ENCODE peak calls at places on chromosomes 16 and 17, in four cellular contexts. One of them, this sample, is unnamed.

GRCh38 chr17:17305282-17305801 is 2.2 kb downstream of the NT5M start:
- DNase-seq in SK-N-SH: peak
- DNase-seq in tibial nerve: no peak
- DNase-seq in fibroblast of lung: no peak
- DNase-seq in this sample: no peak

GRCh38 chr17:63120406-63120805 is 154.4 kb downstream of the TANC2 start:
- DNase-seq in SK-N-SH: no peak
- DNase-seq in tibial nerve: no peak
- DNase-seq in fibroblast of lung: peak
- DNase-seq in this sample: no peak

GRCh38 chr17:50133769-50134099 is 3.8 kb upstream of the SAMD14 start:
- DNase-seq in SK-N-SH: no peak
- DNase-seq in tibial nerve: no peak
- DNase-seq in fibroblast of lung: no peak
- DNase-seq in this sample: no peak

GRCh38 chr17:42387221-42387657 is 1.0 kb downstream of the STAT3 start:
- DNase-seq in SK-N-SH: peak
- DNase-seq in tibial nerve: no peak
- DNase-seq in fibroblast of lung: peak
- DNase-seq in this sample: no peak

GRCh38 chr16:85082553-85083050 is 29.7 kb downstream of the CIBAR2 start:
- DNase-seq in SK-N-SH: no peak
- DNase-seq in tibial nerve: no peak
- DNase-seq in fibroblast of lung: no peak
- DNase-seq in this sample: no peak

GRCh38 chr17:64001763-64002529 is 3.8 kb downstream of the PRR29 start:
- DNase-seq in SK-N-SH: peak
- DNase-seq in tibial nerve: no peak
- DNase-seq in fibroblast of lung: no peak
- DNase-seq in this sample: no peak

GRCh38 chr16:10984509-10984908 is 40.1 kb downstream of the CLEC16A start:
- DNase-seq in SK-N-SH: no peak
- DNase-seq in tibial nerve: no peak
- DNase-seq in fibroblast of lung: peak
- DNase-seq in this sample: no peak

GRCh38 chr17:73800893-73801292 is 156.6 kb upstream of the SDK2 start:
- DNase-seq in SK-N-SH: no peak
- DNase-seq in tibial nerve: no peak
- DNase-seq in fibroblast of lung: no peak
- DNase-seq in this sample: no peak

GRCh38 chr16:20726661-20727060 is 15.0 kb downstream of the THUMPD1 start:
- DNase-seq in SK-N-SH: no peak
- DNase-seq in tibial nerve: no peak
- DNase-seq in fibroblast of lung: no peak
- DNase-seq in this sample: no peak

GRCh38 chr17:9668532-9668931 is 23.2 kb downstream of the USP43 start:
- DNase-seq in SK-N-SH: no peak
- DNase-seq in tibial nerve: no peak
- DNase-seq in fibroblast of lung: peak
- DNase-seq in this sample: no peak

GRCh38 chr17:27861979-27862378 is 31.2 kb downstream of the LYRM9 start:
- DNase-seq in SK-N-SH: no peak
- DNase-seq in tibial nerve: no peak
- DNase-seq in fibroblast of lung: no peak
- DNase-seq in this sample: no peak

GRCh38 chr17:76735006-76735405 is 2.1 kb downstream of the SRSF2 start:
- DNase-seq in SK-N-SH: no peak
- DNase-seq in tibial nerve: no peak
- DNase-seq in fibroblast of lung: peak
- DNase-seq in this sample: no peak

GRCh38 chr17:76737676-76738467 is at the start of gene MFSD11:
- DNase-seq in SK-N-SH: peak
- DNase-seq in tibial nerve: peak
- DNase-seq in fibroblast of lung: peak
- DNase-seq in this sample: peak

GRCh38 chr17:76735586-76736348 is 1.4 kb downstream of the SRSF2 start:
- DNase-seq in SK-N-SH: no peak
- DNase-seq in tibial nerve: no peak
- DNase-seq in fibroblast of lung: no peak
- DNase-seq in this sample: no peak

GRCh38 chr17:76737082-76737675 is at the start of gene SRSF2:
- DNase-seq in SK-N-SH: peak
- DNase-seq in tibial nerve: peak
- DNase-seq in fibroblast of lung: peak
- DNase-seq in this sample: peak

GRCh38 chr17:76736349-76737081 is 616 bp downstream of the SRSF2 start:
- DNase-seq in SK-N-SH: peak
- DNase-seq in tibial nerve: peak
- DNase-seq in fibroblast of lung: peak
- DNase-seq in this sample: peak
- TF ChIP-seq CTCF in SK-N-SH: peak
- TF ChIP-seq CTCF in tibial nerve: peak
- TF ChIP-seq CTCF in fibroblast of lung: peak
- TF ChIP-seq CTCF in this sample: no peak

DNA sequence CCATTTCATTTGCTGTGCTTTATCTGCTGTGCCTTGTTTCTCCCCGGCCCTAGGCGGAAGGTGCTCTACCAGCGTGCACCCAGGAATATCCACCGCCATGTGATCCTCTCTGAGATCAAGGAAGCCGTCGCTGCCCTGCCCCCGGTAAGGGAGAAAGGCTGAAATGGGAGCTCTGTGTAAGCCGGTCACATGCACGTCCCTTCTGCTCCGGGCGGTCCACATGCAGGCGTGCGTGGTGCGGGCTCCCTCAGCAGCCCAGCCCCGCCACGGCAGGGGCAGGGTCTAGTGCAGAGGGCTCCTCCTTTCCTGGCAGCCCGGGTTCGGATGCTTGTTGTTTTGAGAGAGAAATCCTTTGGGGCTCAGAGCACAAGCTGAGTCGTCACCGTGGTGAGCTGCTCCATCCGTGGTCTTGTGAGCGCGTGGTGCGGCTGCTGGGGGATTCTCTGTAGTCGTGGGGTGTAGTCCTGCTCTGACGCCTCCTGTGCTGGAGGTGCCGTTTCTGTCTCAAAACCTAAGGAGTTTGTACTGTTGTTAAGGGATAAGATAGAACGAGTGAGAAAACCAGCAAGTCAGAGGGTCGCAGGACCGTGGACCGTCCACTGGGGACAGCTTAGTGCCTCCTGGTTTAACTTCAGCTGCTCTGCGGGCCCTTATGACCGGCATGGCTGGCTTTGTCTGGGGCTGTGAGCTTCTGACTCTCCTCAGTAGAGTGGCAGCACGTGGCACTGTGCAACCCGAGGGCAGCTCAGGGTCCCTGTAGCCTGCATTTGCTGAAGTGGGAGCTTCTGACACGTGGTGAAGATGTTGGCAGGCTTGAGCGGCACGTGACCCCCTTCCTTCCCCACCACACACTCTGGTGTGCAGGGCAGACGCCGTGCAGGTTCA is 12.3 kb upstream of the MC1R start:
- DNase-seq in SK-N-SH: no peak
- DNase-seq in tibial nerve: no peak
- DNase-seq in fibroblast of lung: no peak
- DNase-seq in this sample: no peak
- TF ChIP-seq CTCF in SK-N-SH: no peak
- TF ChIP-seq CTCF in tibial nerve: no peak
- TF ChIP-seq CTCF in fibroblast of lung: no peak
- TF ChIP-seq CTCF in this sample: no peak

GRCh38 chr17:8438441-8438840 is 2.8 kb downstream of the NDEL1 start:
- DNase-seq in SK-N-SH: no peak
- DNase-seq in tibial nerve: no peak
- DNase-seq in fibroblast of lung: no peak
- DNase-seq in this sample: no peak

GRCh38 chr17:8435245-8436168 is at the start of gene NDEL1:
- DNase-seq in SK-N-SH: peak
- DNase-seq in tibial nerve: peak
- DNase-seq in fibroblast of lung: peak
- DNase-seq in this sample: peak

GRCh38 chr17:8441690-8442089 is 6.0 kb downstream of the NDEL1 start:
- DNase-seq in SK-N-SH: no peak
- DNase-seq in tibial nerve: no peak
- DNase-seq in fibroblast of lung: no peak
- DNase-seq in this sample: no peak

GRCh38 chr17:8439681-8440080 is 4.0 kb downstream of the NDEL1 start:
- DNase-seq in SK-N-SH: no peak
- DNase-seq in tibial nerve: no peak
- DNase-seq in fibroblast of lung: no peak
- DNase-seq in this sample: no peak

GRCh38 chr17:8436169-8436932 is 667 bp downstream of the NDEL1 start:
- DNase-seq in SK-N-SH: peak
- DNase-seq in tibial nerve: peak
- DNase-seq in fibroblast of lung: peak
- DNase-seq in this sample: peak
- TF ChIP-seq CTCF in SK-N-SH: no peak
- TF ChIP-seq CTCF in tibial nerve: no peak
- TF ChIP-seq CTCF in fibroblast of lung: no peak
- TF ChIP-seq CTCF in this sample: no peak

DNA sequence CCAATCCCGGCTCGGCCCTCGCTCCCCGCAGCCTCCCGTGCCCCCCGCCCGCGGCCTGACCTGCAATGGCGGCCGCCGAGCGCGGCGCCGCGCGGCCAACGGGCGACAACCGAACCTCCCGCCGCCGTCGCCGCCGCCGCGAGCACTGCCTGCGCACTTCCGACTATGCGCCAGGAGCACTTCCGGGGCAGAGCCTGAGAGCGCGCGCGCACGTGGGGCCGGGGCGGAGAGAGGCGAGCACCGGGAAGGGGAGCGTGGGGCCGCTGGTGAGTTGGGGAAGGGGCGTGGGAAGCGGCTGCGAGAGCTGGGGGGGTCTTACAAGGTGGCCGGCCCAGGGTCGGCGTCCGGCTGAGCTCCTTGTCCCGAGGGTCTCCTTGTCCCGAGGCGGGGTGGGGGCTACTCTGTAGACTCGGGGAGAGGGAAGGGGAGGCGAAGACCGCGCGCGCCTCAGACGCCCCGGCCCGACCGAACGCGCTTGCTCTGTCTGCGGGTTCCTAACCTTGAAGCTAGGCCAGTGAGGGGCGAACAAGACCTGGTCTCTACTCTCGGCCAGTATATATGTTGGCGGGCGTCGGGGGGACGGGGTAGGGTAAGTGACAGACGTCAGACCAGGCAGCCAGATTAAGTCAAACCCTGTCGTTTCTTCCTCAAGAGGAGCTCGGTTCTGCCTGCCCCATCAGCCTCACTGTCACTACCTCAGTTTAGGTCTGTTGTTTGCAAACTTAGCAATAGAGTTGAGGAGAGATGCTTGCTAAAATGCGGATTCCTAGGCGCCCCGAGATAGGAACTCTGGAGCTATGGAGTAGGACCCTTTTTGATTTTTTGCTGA is at the start of the genes CHTF8 and UTP4:
- DNase-seq in SK-N-SH: peak
- DNase-seq in tibial nerve: peak
- DNase-seq in fibroblast of lung: peak
- DNase-seq in this sample: peak
- TF ChIP-seq CTCF in SK-N-SH: no peak
- TF ChIP-seq CTCF in tibial nerve: peak
- TF ChIP-seq CTCF in fibroblast of lung: no peak
- TF ChIP-seq CTCF in this sample: no peak

DNA sequence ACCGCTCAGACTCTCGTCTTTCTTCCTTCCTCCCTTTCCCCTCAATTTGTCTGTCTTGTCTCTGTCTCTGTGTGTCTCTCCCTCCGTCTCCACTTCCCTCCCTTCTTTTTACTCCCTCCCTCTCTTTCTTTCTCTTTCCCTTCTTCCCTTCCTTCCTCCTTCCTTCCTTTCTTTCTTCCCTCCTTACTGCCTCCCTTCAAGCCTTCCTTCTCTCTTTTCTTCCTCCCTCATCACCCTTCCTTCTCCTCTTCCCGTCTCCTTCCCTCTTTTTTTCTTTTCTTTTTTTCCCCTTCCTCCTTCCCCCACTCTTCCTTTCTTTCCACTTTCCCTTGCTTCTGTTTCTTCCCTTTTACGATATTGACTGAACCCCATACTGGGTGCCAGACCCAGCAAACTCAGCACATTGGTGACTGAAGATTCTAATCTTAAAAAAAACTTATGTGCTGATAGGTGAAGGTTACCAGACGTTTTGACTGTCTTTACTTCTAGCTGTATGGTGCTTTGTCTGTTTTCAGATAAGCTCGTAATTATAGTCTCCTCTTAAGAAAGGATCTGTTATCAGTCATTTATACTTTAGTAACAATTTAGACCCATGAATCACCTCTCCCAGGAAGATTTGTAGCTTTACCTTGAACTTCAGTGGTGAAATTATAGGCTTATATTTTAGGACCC is 481 bp upstream of the BRD7 start:
- DNase-seq in SK-N-SH: no peak
- DNase-seq in tibial nerve: no peak
- DNase-seq in fibroblast of lung: no peak
- DNase-seq in this sample: no peak
- TF ChIP-seq CTCF in SK-N-SH: no peak
- TF ChIP-seq CTCF in tibial nerve: no peak
- TF ChIP-seq CTCF in fibroblast of lung: no peak
- TF ChIP-seq CTCF in this sample: peak

GRCh38 chr16:89453662-89454321 is 36.6 kb downstream of the ANKRD11 start:
- DNase-seq in SK-N-SH: no peak
- DNase-seq in tibial nerve: no peak
- DNase-seq in fibroblast of lung: peak
- DNase-seq in this sample: no peak
- TF ChIP-seq CTCF in SK-N-SH: peak
- TF ChIP-seq CTCF in tibial nerve: no peak
- TF ChIP-seq CTCF in fibroblast of lung: peak
- TF ChIP-seq CTCF in this sample: peak